ENCODE peak calls at places on chromosomes 3 and 15, in four cellular contexts. One of them, this sample, is unnamed.

GRCh38 chr3:23421811-23422510 is 218.8 kb downstream of the UBE2E2 start:
- DNase-seq in suprapubic skin: no peak
- DNase-seq in ovary: no peak
- DNase-seq in sigmoid colon: no peak
- DNase-seq in this sample: no peak

GRCh38 chr15:60605879-60606304 is 127.0 kb upstream of the ICE2 start:
- DNase-seq in ovary: no peak
- DNase-seq in suprapubic skin: no peak
- DNase-seq in sigmoid colon: no peak
- DNase-seq in this sample: no peak

GRCh38 chr3:115646027-115646690 is 22.8 kb downstream of the GAP43 start:
- DNase-seq in ovary: no peak
- DNase-seq in suprapubic skin: no peak
- DNase-seq in sigmoid colon: no peak
- DNase-seq in this sample: no peak

GRCh38 chr3:128367221-128367620 is 99.5 kb downstream of the DNAJB8 start:
- DNase-seq in sigmoid colon: no peak
- DNase-seq in suprapubic skin: no peak
- DNase-seq in ovary: no peak
- DNase-seq in this sample: no peak

GRCh38 chr3:17811633-17812032 is 69.2 kb upstream of the TBC1D5 start:
- DNase-seq in suprapubic skin: no peak
- DNase-seq in ovary: no peak
- DNase-seq in sigmoid colon: no peak
- DNase-seq in this sample: no peak

GRCh38 chr15:70521576-70522322 is 241.6 kb downstream of the UACA start:
- DNase-seq in suprapubic skin: peak; percentile 62
- DNase-seq in sigmoid colon: peak; percentile 41
- DNase-seq in ovary: no peak
- DNase-seq in this sample: peak; percentile 10

GRCh38 chr15:69088300-69088965 is 72.0 kb upstream of the GLCE start:
- DNase-seq in ovary: no peak
- DNase-seq in suprapubic skin: no peak
- DNase-seq in sigmoid colon: no peak
- DNase-seq in this sample: no peak

GRCh38 chr15:90126457-90127435 is 24.5 kb upstream of the IDH2 start:
- DNase-seq in ovary: no peak
- DNase-seq in suprapubic skin: no peak
- DNase-seq in sigmoid colon: peak; percentile 63
- DNase-seq in this sample: peak; percentile 55

GRCh38 chr3:105364113-105364512 is 2.6 kb upstream of the ALCAM start:
- DNase-seq in ovary: no peak
- DNase-seq in sigmoid colon: no peak
- DNase-seq in suprapubic skin: no peak
- DNase-seq in this sample: no peak

GRCh38 chr3:191963182-191963581 is 502.2 kb downstream of the PYDC2 start:
- DNase-seq in suprapubic skin: no peak
- DNase-seq in sigmoid colon: no peak
- DNase-seq in ovary: no peak
- DNase-seq in this sample: no peak

GRCh38 chr3:67000006-67000405 is 1.9 kb downstream of the KBTBD8 start:
- DNase-seq in ovary: no peak
- DNase-seq in sigmoid colon: no peak
- DNase-seq in suprapubic skin: no peak
- DNase-seq in this sample: no peak

GRCh38 chr15:58103482-58103881 is 34.7 kb upstream of the AQP9 start:
- DNase-seq in sigmoid colon: no peak
- DNase-seq in ovary: no peak
- DNase-seq in suprapubic skin: no peak
- DNase-seq in this sample: no peak

GRCh38 chr3:184333700-184334099 is 3.7 kb upstream of the FAM131A start:
- DNase-seq in suprapubic skin: no peak
- DNase-seq in sigmoid colon: no peak
- DNase-seq in ovary: no peak
- DNase-seq in this sample: no peak

GRCh38 chr15:32730677-32731654 is 13.2 kb downstream of the GREM1 start:
- DNase-seq in ovary: no peak
- DNase-seq in suprapubic skin: no peak
- DNase-seq in sigmoid colon: no peak
- DNase-seq in this sample: peak; percentile 89

GRCh38 chr3:14549256-14549931 is 9.3 kb upstream of the GRIP2 start:
- DNase-seq in sigmoid colon: no peak
- DNase-seq in suprapubic skin: no peak
- DNase-seq in ovary: no peak
- DNase-seq in this sample: no peak

GRCh38 chr3:162525791-162526190 is 1029.2 kb downstream of the OTOL1 start:
- DNase-seq in ovary: no peak
- DNase-seq in sigmoid colon: no peak
- DNase-seq in suprapubic skin: no peak
- DNase-seq in this sample: no peak

GRCh38 chr3:132445812-132446211 is 28.5 kb downstream of the DNAJC13 start:
- DNase-seq in sigmoid colon: no peak
- DNase-seq in ovary: no peak
- DNase-seq in suprapubic skin: no peak
- DNase-seq in this sample: no peak

GRCh38 chr3:98567646-98568280 is 25.6 kb downstream of the CPOX start:
- DNase-seq in sigmoid colon: no peak
- DNase-seq in ovary: no peak
- DNase-seq in suprapubic skin: no peak
- DNase-seq in this sample: no peak

GRCh38 chr3:50612234-50612972 is 829 bp upstream of the CISH start:
- DNase-seq in ovary: peak; percentile 61
- DNase-seq in sigmoid colon: no peak
- DNase-seq in suprapubic skin: no peak
- DNase-seq in this sample: no peak

GRCh38 chr15:63600001-63600645 is 2.9 kb downstream of the FBXL22 start:
- DNase-seq in suprapubic skin: no peak
- DNase-seq in ovary: peak; percentile 41
- DNase-seq in sigmoid colon: peak; percentile 75
- DNase-seq in this sample: peak; percentile 36

GRCh38 chr15:52730163-52730562 is 51.0 kb upstream of the ATOSA start:
- DNase-seq in ovary: no peak
- DNase-seq in suprapubic skin: no peak
- DNase-seq in sigmoid colon: no peak
- DNase-seq in this sample: no peak

GRCh38 chr3:53956591-53956990 is 64.9 kb upstream of the SELENOK start:
- DNase-seq in sigmoid colon: no peak
- DNase-seq in suprapubic skin: no peak
- DNase-seq in ovary: no peak
- DNase-seq in this sample: peak; percentile 25

GRCh38 chr3:147358144-147358992 is 48.0 kb downstream of the ZIC4 start:
- DNase-seq in sigmoid colon: no peak
- DNase-seq in suprapubic skin: no peak
- DNase-seq in ovary: no peak
- DNase-seq in this sample: no peak

GRCh38 chr15:39641187-39641889 is 60.5 kb downstream of the THBS1 start:
- DNase-seq in ovary: no peak
- DNase-seq in sigmoid colon: no peak
- DNase-seq in suprapubic skin: no peak
- DNase-seq in this sample: no peak

GRCh38 chr15:70783610-70784021 is 20.3 kb upstream of the UACA start:
- DNase-seq in suprapubic skin: no peak
- DNase-seq in ovary: no peak
- DNase-seq in sigmoid colon: no peak
- DNase-seq in this sample: no peak

GRCh38 chr3:73669268-73669667 is 44.5 kb upstream of the PDZRN3 start:
- DNase-seq in sigmoid colon: no peak
- DNase-seq in suprapubic skin: no peak
- DNase-seq in ovary: no peak
- DNase-seq in this sample: no peak

GRCh38 chr3:61593630-61594029 is 32.3 kb downstream of the PTPRG start:
- DNase-seq in suprapubic skin: no peak
- DNase-seq in ovary: no peak
- DNase-seq in sigmoid colon: no peak
- DNase-seq in this sample: no peak
- TF ChIP-seq EP300 in suprapubic skin: no peak
- TF ChIP-seq EP300 in ovary: no peak
- TF ChIP-seq EP300 in sigmoid colon: no peak
- TF ChIP-seq EP300 in this sample: no peak

GRCh38 chr15:96457852-96458251 is 127.4 kb downstream of the NR2F2 start:
- DNase-seq in ovary: no peak
- DNase-seq in suprapubic skin: no peak
- DNase-seq in sigmoid colon: no peak
- DNase-seq in this sample: no peak
- TF ChIP-seq EP300 in ovary: no peak
- TF ChIP-seq EP300 in suprapubic skin: no peak
- TF ChIP-seq EP300 in sigmoid colon: no peak
- TF ChIP-seq EP300 in this sample: no peak

GRCh38 chr3:58576716-58577115 is 475 bp downstream of the FAM107A start:
- DNase-seq in ovary: no peak
- DNase-seq in suprapubic skin: no peak
- DNase-seq in sigmoid colon: no peak
- DNase-seq in this sample: no peak

GRCh38 chr3:58578873-58579272 is 1.7 kb upstream of the FAM107A start:
- DNase-seq in suprapubic skin: no peak
- DNase-seq in ovary: no peak
- DNase-seq in sigmoid colon: no peak
- DNase-seq in this sample: no peak

GRCh38 chr3:58575986-58576652 is 1.1 kb downstream of the FAM107A start:
- DNase-seq in sigmoid colon: peak; percentile 18
- DNase-seq in suprapubic skin: no peak
- DNase-seq in ovary: no peak
- DNase-seq in this sample: no peak

GRCh38 chr3:58574682-58575081 is 2.5 kb downstream of the FAM107A start:
- DNase-seq in suprapubic skin: no peak
- DNase-seq in ovary: no peak
- DNase-seq in sigmoid colon: no peak
- DNase-seq in this sample: no peak

DNA sequence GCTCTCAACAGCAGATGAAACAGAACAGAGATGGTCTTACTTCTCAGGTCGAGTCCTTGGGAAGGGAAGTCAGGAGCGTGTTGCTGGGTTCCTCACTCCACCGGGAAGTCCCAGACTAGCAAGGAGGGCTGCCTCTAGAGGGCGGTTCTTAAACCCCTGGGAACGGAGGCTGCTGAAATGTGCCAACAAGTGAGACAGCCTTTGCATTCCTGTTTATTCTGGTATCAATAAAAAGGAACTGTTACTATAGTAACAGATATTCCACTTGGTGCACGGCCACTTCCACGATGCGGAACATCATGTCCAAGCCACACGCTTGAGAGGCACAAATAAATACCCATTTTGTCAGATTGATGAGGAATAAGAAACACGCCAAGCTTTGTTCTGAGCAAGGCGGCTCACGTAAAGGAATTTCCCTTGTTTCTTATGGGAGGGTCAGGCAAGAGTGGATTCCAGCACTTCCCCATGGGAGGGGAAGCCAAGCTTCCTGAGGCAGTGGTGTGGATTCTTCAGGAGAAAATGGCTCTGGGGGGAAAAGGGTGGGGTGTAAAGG is at the start of gene FAM107A:
- DNase-seq in sigmoid colon: peak; percentile 79
- DNase-seq in ovary: peak; percentile 54
- DNase-seq in suprapubic skin: peak; percentile 81
- DNase-seq in this sample: no peak
- TF ChIP-seq EP300 in sigmoid colon: no peak
- TF ChIP-seq EP300 in ovary: peak; percentile 23
- TF ChIP-seq EP300 in suprapubic skin: no peak
- TF ChIP-seq EP300 in this sample: peak; percentile 94

DNA sequence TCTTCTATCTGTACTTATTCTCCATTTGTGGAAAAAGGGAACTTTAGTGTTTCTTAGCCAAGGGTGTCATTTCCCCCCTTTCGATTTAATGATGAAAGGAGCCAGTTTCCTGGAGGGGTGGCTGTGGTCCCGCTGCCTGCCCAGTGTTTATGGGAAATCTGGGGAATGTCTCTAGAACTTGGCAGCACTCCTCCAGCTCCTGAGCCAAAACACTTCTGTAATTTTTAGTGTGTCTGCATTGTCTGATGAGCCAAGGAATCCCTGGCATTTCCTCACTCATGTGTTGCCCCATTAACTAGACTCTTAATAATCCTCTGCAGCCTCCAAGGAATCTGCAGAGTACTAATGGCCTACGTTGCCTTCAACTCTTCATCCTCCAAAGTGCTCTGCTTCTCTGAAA is 448.8 kb downstream of the GRM7 start:
- DNase-seq in suprapubic skin: peak; percentile 80
- DNase-seq in ovary: peak; percentile 29
- DNase-seq in sigmoid colon: peak; percentile 74
- DNase-seq in this sample: no peak
- TF ChIP-seq EP300 in suprapubic skin: no peak
- TF ChIP-seq EP300 in ovary: no peak
- TF ChIP-seq EP300 in sigmoid colon: no peak
- TF ChIP-seq EP300 in this sample: no peak